ENCODE peak calls at places on chromosomes 5 and 9, in eight cellular contexts. R is SK-N-SH, Q is HepG2, G is HCT116, I is endothelial cell of umbilical vein, Z is H1, C is K562, H is GM12878. V is an unnamed sample.

GRCh38 chr5:132429451-132430440 is 60.2 kb downstream of the SLC22A5 start:
- DNase-seq in C (no peak), H (no peak), Z (no peak), Q (peak; percentile 33), I (no peak), R (no peak), G (no peak), V (no peak)

GRCh38 chr5:33507426-33507825 is 66.7 kb downstream of the TARS1 start:
- DNase-seq in Z (no peak), I (no peak), R (no peak), C (no peak), H (no peak), G (no peak), Q (no peak), V (no peak)

GRCh38 chr5:110335361-110336046 is 391.0 kb downstream of the TMEM232 start:
- DNase-seq in Z (no peak), I (no peak), G (no peak), C (no peak), H (no peak), R (no peak), Q (no peak), V (peak; percentile 81)

GRCh38 chr9:127181315-127181580 is 58.8 kb upstream of the ANGPTL2 start:
- DNase-seq in R (no peak), Q (no peak), I (no peak), G (no peak), Z (no peak), C (no peak), H (no peak), V (no peak)

GRCh38 chr5:135448796-135449507 is 1.8 kb upstream of the DCANP1 start:
- DNase-seq in C (no peak), R (no peak), Z (no peak), H (no peak), Q (no peak), I (no peak), G (no peak), V (no peak)

GRCh38 chr5:110333384-110333783 is 393.1 kb downstream of the TMEM232 start:
- DNase-seq in G (peak; percentile 3), R (no peak), H (no peak), I (no peak), C (no peak), Q (peak; percentile 24), Z (no peak), V (no peak)

GRCh38 chr5:14534773-14535172 is 46.8 kb upstream of the OTULINL start:
- DNase-seq in Q (no peak), Z (no peak), G (no peak), C (no peak), I (no peak), H (no peak), R (no peak), V (no peak)

GRCh38 chr5:170623576-170624181 is 119.9 kb downstream of the KCNIP1 start:
- DNase-seq in C (peak; percentile 55), R (peak; percentile 63), G (peak; percentile 48), Q (peak; percentile 20), I (peak; percentile 61), H (no peak), Z (peak; percentile 79), V (no peak)

GRCh38 chr5:171874210-171874609 is 88.6 kb downstream of the SMIM23 start:
- DNase-seq in G (no peak), I (no peak), H (no peak), Q (no peak), Z (no peak), R (no peak), C (no peak), V (no peak)

GRCh38 chr5:113119271-113119924 is 142.8 kb downstream of the DCP2 start:
- DNase-seq in Q (no peak), G (no peak), Z (no peak), C (no peak), I (peak; percentile 16), R (peak; percentile 29), H (no peak), V (no peak)

GRCh38 chr9:135850737-135851136 is 56.6 kb downstream of the CAMSAP1 start:
- DNase-seq in G (no peak), Z (no peak), C (no peak), H (no peak), Q (no peak), R (no peak), I (peak; percentile 42), V (no peak)

GRCh38 chr5:154189819-154190651 is 498 bp upstream of the GALNT10 start:
- DNase-seq in C (peak; percentile 87), G (peak; percentile 51), H (no peak), R (peak; percentile 97), I (peak; percentile 55), Q (peak; percentile 61), Z (peak; percentile 84), V (no peak)

GRCh38 chr5:164934561-164934960 is 1429.1 kb downstream of the MAT2B start:
- DNase-seq in G (no peak), Z (no peak), H (no peak), Q (no peak), I (no peak), C (no peak), R (no peak), V (no peak)

GRCh38 chr5:14187157-14187556 is 44.0 kb downstream of the TRIO start:
- DNase-seq in C (no peak), Z (no peak), R (no peak), G (no peak), H (no peak), Q (no peak), I (no peak), V (no peak)

GRCh38 chr5:57448751-57449150 is 33.9 kb downstream of the ACTBL2 start:
- DNase-seq in I (peak; percentile 49), Z (no peak), H (no peak), C (no peak), G (no peak), Q (no peak), R (no peak), V (no peak)

GRCh38 chr9:82036101-82036500 is 47.5 kb downstream of the SPATA31D1 start:
- DNase-seq in R (no peak), G (no peak), C (no peak), Z (no peak), Q (no peak), I (no peak), H (no peak), V (no peak)

GRCh38 chr9:129166962-129167557 is 11.0 kb downstream of the IER5L start:
- DNase-seq in H (no peak), Q (peak; percentile 58), R (no peak), Z (no peak), G (peak; percentile 63), I (peak; percentile 90), C (peak; percentile 89), V (no peak)

GRCh38 chr5:77076961-77077820 is 9.9 kb downstream of the ZBED3 start:
- DNase-seq in I (peak; percentile 61), Q (no peak), Z (peak; percentile 94), G (no peak), C (peak; percentile 81), R (peak; percentile 94), H (no peak), V (no peak)

GRCh38 chr9:76107487-76107886 is 217.0 kb downstream of the PCSK5 start:
- DNase-seq in G (no peak), I (no peak), Z (no peak), C (no peak), Q (no peak), R (no peak), H (no peak), V (no peak)

GRCh38 chr5:124741711-124742496 is 4.5 kb downstream of the ZNF608 start:
- DNase-seq in R (no peak), Q (no peak), I (peak; percentile 64), C (no peak), Z (peak; percentile 28), H (no peak), G (peak; percentile 75), V (no peak)

GRCh38 chr5:176650354-176650884 is 3.1 kb downstream of the TSPAN17 start:
- DNase-seq in Z (no peak), R (no peak), Q (no peak), I (no peak), C (peak; percentile 88), G (no peak), H (no peak), V (no peak)

GRCh38 chr5:143314664-143315063 is 88.8 kb downstream of the NR3C1 start:
- DNase-seq in H (no peak), R (no peak), Q (no peak), G (no peak), Z (no peak), I (peak; percentile 69), C (no peak), V (no peak)

GRCh38 chr5:150052326-150053230 is 33.8 kb downstream of the CSF1R start:
- DNase-seq in G (no peak), C (no peak), Q (no peak), R (no peak), I (no peak), Z (no peak), H (no peak), V (no peak)

GRCh38 chr5:142219146-142219545 is 105.7 kb downstream of the SPRY4 start:
- DNase-seq in G (no peak), H (no peak), I (no peak), Q (no peak), C (no peak), R (no peak), Z (no peak), V (no peak)
- TF ChIP-seq POLR2AphosphoS5 in G (no peak), H (no peak), I (no peak), Q (no peak), C (no peak), R (no peak), Z (no peak), V (no peak)

GRCh38 chr9:98572796-98573195 is 135.9 kb downstream of the GABBR2 start:
- DNase-seq in Z (no peak), H (no peak), R (no peak), C (no peak), I (no peak), G (no peak), Q (no peak), V (no peak)
- H3K36me3 ChIP-seq in Z (no peaks in the 10 kb centered on the region), H (no peaks in the 10 kb centered on the region), R (no peaks in the 10 kb centered on the region), C (no peaks in the 10 kb centered on the region), I (no peaks in the 10 kb centered on the region), G (no peaks in the 10 kb centered on the region), Q (no peaks in the 10 kb centered on the region), V (no peaks in the 10 kb centered on the region)

GRCh38 chr9:21549890-21550289 is 67.8 kb upstream of the IFNE start:
- DNase-seq in H (no peak), C (no peak), Z (no peak), I (no peak), G (no peak), Q (no peak), R (no peak), V (no peak)
- H3K9ac ChIP-seq in H (no peak overlapping the region), C (no peak overlapping the region), Z (no peak overlapping the region), I (peak overlapping the region; percentile 49), G (peak overlapping the region; percentile 82), Q (no peak overlapping the region), R (no peak overlapping the region), V (no peak overlapping the region)

DNA sequence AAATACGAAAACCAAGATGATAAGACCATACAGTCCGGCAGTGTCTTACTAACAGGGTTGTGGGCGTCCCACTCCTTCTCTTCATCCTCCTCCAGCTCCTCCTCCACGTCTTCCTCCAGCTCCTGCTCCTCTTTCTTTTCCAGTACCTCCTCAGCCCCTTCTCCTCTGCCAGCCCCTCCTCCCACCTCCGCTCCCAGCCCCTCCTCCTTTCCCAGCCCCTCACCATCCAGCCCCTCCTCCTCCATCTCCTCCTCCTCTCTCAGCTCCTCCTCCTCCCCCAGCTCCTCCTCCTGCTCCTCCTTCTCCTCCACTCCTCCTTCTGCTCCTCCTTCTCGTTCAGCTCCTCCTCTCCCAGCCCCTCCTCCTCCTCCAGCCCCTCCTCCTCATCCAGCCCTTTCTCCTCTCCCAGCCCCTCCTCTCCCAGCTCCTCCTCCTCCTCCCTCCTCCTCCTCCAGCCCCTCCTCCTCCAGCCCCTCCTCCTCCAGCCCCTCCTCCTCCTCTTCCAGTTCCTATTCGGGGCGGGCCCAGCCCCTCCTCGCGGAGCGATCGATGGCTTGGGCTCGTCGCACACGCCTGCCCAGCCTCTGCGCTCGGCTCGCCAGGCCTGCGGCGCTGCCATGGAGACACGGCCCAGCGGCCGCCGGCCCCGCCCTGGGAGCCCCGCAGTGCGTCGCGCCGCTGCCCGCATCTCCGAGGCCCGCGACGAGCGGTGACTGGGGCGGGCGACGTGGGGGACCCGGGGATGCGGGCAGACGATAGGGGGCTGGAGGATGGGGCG is at the start of gene BRD3OS:
- DNase-seq in G (peak; percentile 98), I (peak; percentile 98), H (peak; percentile 93), Q (peak; percentile 88), C (peak; percentile 92), Z (peak; percentile 88), R (peak; percentile 95), V (peak; percentile 98)
- TF ChIP-seq POLR2AphosphoS5 in G (peak; percentile 70), I (no peak), H (no peak), Q (no peak), C (no peak), Z (no peak), R (peak; percentile 26), V (peak; percentile 37)

V was measured in SK-N-MC.